ENCODE peak calls at places on chromosome 2, in nine cellular contexts. R, K, E, L, V, T, J, O and D are unnamed samples.

GRCh38 chr2:127108090-127108523 is 1.2 kb upstream of the BIN1 start:
- DNase-seq in J (no peak), V (no peak), O (no peak), E (no peak), L (no peak), K (no peak), T (no peak), R (no peak), D (no peak)

GRCh38 chr2:200616193-200616592 is 30.4 kb downstream of the AOX1 start:
- DNase-seq in K (no peak), T (no peak), L (no peak), O (no peak), E (no peak), V (no peak), J (no peak), R (no peak), D (no peak)

GRCh38 chr2:159119652-159120257 is 151.3 kb downstream of the TANC1 start:
- DNase-seq in E (no peak), L (no peak), V (peak; percentile 65), K (no peak), T (no peak), R (no peak), O (no peak), J (no peak), D (no peak)

GRCh38 chr2:196336206-196336605 is 164.8 kb upstream of the STK17B start:
- DNase-seq in V (peak; percentile 43), K (no peak), J (no peak), T (no peak), O (no peak), R (no peak), L (no peak), E (no peak), D (no peak)

GRCh38 chr2:98058191-98058975 is 28.6 kb upstream of the VWA3B start:
- DNase-seq in J (no peak), V (no peak), R (no peak), K (no peak), E (no peak), L (no peak), T (no peak), O (no peak), D (no peak)

GRCh38 chr2:3539836-3540235 is 18.3 kb downstream of the RNASEH1 start:
- DNase-seq in R (no peak), K (peak; percentile 51), T (no peak), V (no peak), L (no peak), J (no peak), O (no peak), E (no peak), D (no peak)

GRCh38 chr2:189783451-189783926 is 650 bp downstream of the ORMDL1 start:
- DNase-seq in R (no peak), T (no peak), L (peak; percentile 56), V (peak; percentile 48), J (no peak), E (no peak), O (no peak), K (no peak), D (no peak)

GRCh38 chr2:4763009-4763408 is 929.2 kb upstream of the SOX11 start:
- DNase-seq in K (peak; percentile 62), V (no peak), J (no peak), E (peak; percentile 80), T (no peak), L (no peak), O (no peak), R (peak; percentile 56), D (peak; percentile 21)

GRCh38 chr2:16650287-16651249 is 15.1 kb downstream of the CYRIA start:
- DNase-seq in R (no peak), E (no peak), V (peak; percentile 80), K (no peak), O (no peak), T (no peak), L (peak; percentile 82), J (no peak), D (no peak)

GRCh38 chr2:162086904-162087303 is 12.9 kb upstream of the DPP4 start:
- DNase-seq in K (no peak), R (no peak), O (no peak), L (peak; percentile 85), E (no peak), J (no peak), V (peak; percentile 86), T (no peak), D (no peak)

GRCh38 chr2:172931923-172932520 is 143.6 kb upstream of the MAP3K20 start:
- DNase-seq in K (peak; percentile 86), T (peak; percentile 41), E (peak; percentile 52), V (peak; percentile 77), R (peak; percentile 76), O (no peak), L (peak; percentile 86), J (peak; percentile 70), D (peak; percentile 86)

GRCh38 chr2:217371681-217372297 is 511.9 kb upstream of the TNP1 start:
- DNase-seq in K (no peak), J (peak; percentile 78), T (no peak), O (no peak), E (peak; percentile 16), V (no peak), R (no peak), L (no peak), D (no peak)

GRCh38 chr2:240556553-240557100 is 1.2 kb downstream of the ANKMY1 start:
- DNase-seq in O (no peak), T (peak; percentile 40), V (peak; percentile 65), J (no peak), E (peak; percentile 64), L (peak; percentile 55), K (peak; percentile 79), R (peak; percentile 46), D (peak; percentile 74)

GRCh38 chr2:32591669-32592463 is 36.0 kb upstream of the TTC27 start:
- DNase-seq in E (no peak), R (no peak), K (no peak), J (no peak), V (peak; percentile 12), O (no peak), T (no peak), L (peak; percentile 50), D (peak; percentile 13)

GRCh38 chr2:204468689-204469429 is 76.4 kb upstream of the PARD3B start:
- DNase-seq in O (no peak), J (no peak), R (no peak), T (peak; percentile 14), E (no peak), K (no peak), V (peak; percentile 85), L (peak; percentile 87), D (no peak)

GRCh38 chr2:34985474-34985873 is 1370.1 kb upstream of the CRIM1 start:
- DNase-seq in E (no peak), R (peak; percentile 22), L (no peak), K (no peak), T (no peak), O (no peak), J (no peak), V (no peak), D (no peak)

GRCh38 chr2:11745613-11746375 is 638 bp upstream of the LPIN1 start:
- DNase-seq in L (no peak), V (no peak), J (no peak), T (no peak), O (no peak), R (no peak), E (no peak), K (no peak), D (no peak)

GRCh38 chr2:9793156-9793917 is 49.9 kb upstream of the TAF1B start:
- DNase-seq in J (peak; percentile 49), K (no peak), O (no peak), T (no peak), V (no peak), R (no peak), L (no peak), E (peak; percentile 7), D (no peak)

GRCh38 chr2:71463342-71463654 is 9.9 kb downstream of the DYSF start:
- DNase-seq in T (no peak), L (no peak), E (no peak), J (no peak), O (no peak), K (no peak), R (no peak), V (no peak), D (no peak)

GRCh38 chr2:219165058-219165930 is 4.5 kb downstream of the SLC23A3 start:
- DNase-seq in R (no peak), K (no peak), J (peak; percentile 57), L (no peak), O (no peak), T (no peak), E (no peak), V (no peak), D (no peak)

GRCh38 chr2:231571810-231572209 is 20.9 kb upstream of the TEX44 start:
- DNase-seq in K (peak; percentile 77), O (no peak), L (no peak), E (no peak), R (no peak), J (no peak), V (no peak), T (no peak), D (no peak)
- TF ChIP-seq CTCF in K (no peak), O (no peak), L (no peak), E (no peak), R (no peak), J (no peak), V (no peak), T (no peak), D (no peak)

GRCh38 chr2:230828272-230828961 is 36.3 kb upstream of the ITM2C start:
- DNase-seq in L (no peak), O (no peak), E (no peak), T (peak; percentile 27), R (no peak), J (peak; percentile 67), V (no peak), K (peak; percentile 50), D (peak; percentile 45)
- TF ChIP-seq CTCF in L (no peak), O (no peak), E (no peak), T (no peak), R (no peak), J (no peak), V (no peak), K (peak; percentile 14), D (no peak)

GRCh38 chr2:193963472-193964119 is 1693.4 kb upstream of the SLC39A10 start:
- DNase-seq in L (peak; percentile 88), V (peak; percentile 61), T (no peak), J (no peak), R (peak; percentile 25), O (no peak), E (peak; percentile 42), K (peak; percentile 75), D (peak; percentile 15)
- TF ChIP-seq CTCF in L (peak; percentile 75), V (peak; percentile 76), T (no peak), J (no peak), R (peak; percentile 61), O (no peak), E (peak; percentile 45), K (peak; percentile 74), D (no peak)

DNA sequence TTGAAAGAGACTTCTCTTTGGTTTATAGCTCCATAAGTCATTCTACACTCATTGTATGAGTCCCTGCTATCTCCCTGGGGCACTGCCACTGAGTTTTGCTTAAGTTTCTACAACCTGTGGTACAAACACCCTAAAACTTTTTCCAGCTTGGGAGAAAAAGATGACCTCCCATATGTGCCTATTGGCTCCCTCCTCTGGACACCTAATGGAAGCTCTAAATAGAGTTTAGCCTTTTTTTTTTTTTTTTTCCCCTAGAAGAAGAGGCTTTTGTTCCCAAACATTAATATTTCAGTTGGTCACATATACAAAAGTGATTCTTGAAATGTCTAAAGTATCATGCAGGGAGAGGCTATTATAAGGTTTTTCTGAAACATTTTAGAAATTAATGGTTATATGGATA is 547.2 kb upstream of the TMEFF2 start:
- DNase-seq in O (no peak), V (peak; percentile 0), J (no peak), R (no peak), L (no peak), T (no peak), K (peak; percentile 66), E (no peak), D (no peak)
- TF ChIP-seq CTCF in O (no peak), V (peak; percentile 6), J (no peak), R (peak; percentile 31), L (peak; percentile 3), T (no peak), K (peak; percentile 57), E (peak; percentile 27), D (no peak)